ENCODE peak calls at places on chromosomes 2 and 18, in nine cellular contexts. One of them, this sample, is unnamed.

GRCh38 chr2:242002944-242003343 is 133.4 kb downstream of the RTP5 start:
- DNase-seq in foreskin fibroblast: no peak
- DNase-seq in cardiac fibroblast: no peak
- DNase-seq in IMR-90: no peak
- DNase-seq in right cardiac atrium: no peak
- DNase-seq in spleen: peak
- DNase-seq in adrenal gland: no peak
- DNase-seq in uterus: no peak
- DNase-seq in CD8-positive, alpha-beta T cell: no peak
- DNase-seq in this sample: no peak

GRCh38 chr18:8424917-8425725 is 184.1 kb upstream of the RAB12 start:
- DNase-seq in foreskin fibroblast: peak
- DNase-seq in cardiac fibroblast: peak
- DNase-seq in IMR-90: peak
- DNase-seq in right cardiac atrium: no peak
- DNase-seq in spleen: no peak
- DNase-seq in adrenal gland: peak
- DNase-seq in uterus: no peak
- DNase-seq in CD8-positive, alpha-beta T cell: no peak
- DNase-seq in this sample: no peak

GRCh38 chr18:74342416-74343043 is 26.9 kb downstream of the C18orf63 start:
- DNase-seq in foreskin fibroblast: peak
- DNase-seq in cardiac fibroblast: peak
- DNase-seq in IMR-90: peak
- DNase-seq in right cardiac atrium: no peak
- DNase-seq in spleen: no peak
- DNase-seq in adrenal gland: peak
- DNase-seq in uterus: no peak
- DNase-seq in CD8-positive, alpha-beta T cell: no peak
- DNase-seq in this sample: no peak

GRCh38 chr18:30682667-30683066 is 359.9 kb downstream of the DSC3 start:
- DNase-seq in foreskin fibroblast: no peak
- DNase-seq in cardiac fibroblast: no peak
- DNase-seq in IMR-90: no peak
- DNase-seq in right cardiac atrium: no peak
- DNase-seq in spleen: no peak
- DNase-seq in adrenal gland: no peak
- DNase-seq in uterus: no peak
- DNase-seq in CD8-positive, alpha-beta T cell: no peak
- DNase-seq in this sample: no peak

GRCh38 chr2:179981085-179981484 is 26.0 kb downstream of the CWC22 start:
- DNase-seq in foreskin fibroblast: no peak
- DNase-seq in cardiac fibroblast: peak
- DNase-seq in IMR-90: peak
- DNase-seq in right cardiac atrium: no peak
- DNase-seq in spleen: no peak
- DNase-seq in adrenal gland: no peak
- DNase-seq in uterus: no peak
- DNase-seq in CD8-positive, alpha-beta T cell: no peak
- DNase-seq in this sample: no peak

GRCh38 chr2:66699481-66700180 is 264.7 kb downstream of the MEIS1 start:
- DNase-seq in foreskin fibroblast: no peak
- DNase-seq in cardiac fibroblast: no peak
- DNase-seq in IMR-90: no peak
- DNase-seq in right cardiac atrium: no peak
- DNase-seq in spleen: no peak
- DNase-seq in adrenal gland: no peak
- DNase-seq in uterus: no peak
- DNase-seq in CD8-positive, alpha-beta T cell: no peak
- DNase-seq in this sample: no peak

GRCh38 chr2:234111523-234111922 is 61.0 kb downstream of the SPP2 start:
- DNase-seq in foreskin fibroblast: peak
- DNase-seq in cardiac fibroblast: peak
- DNase-seq in IMR-90: peak
- DNase-seq in right cardiac atrium: no peak
- DNase-seq in spleen: no peak
- DNase-seq in adrenal gland: peak
- DNase-seq in uterus: no peak
- DNase-seq in CD8-positive, alpha-beta T cell: no peak
- DNase-seq in this sample: no peak

GRCh38 chr2:68620762-68621161 is 22.6 kb upstream of the PROKR1 start:
- DNase-seq in foreskin fibroblast: no peak
- DNase-seq in cardiac fibroblast: peak
- DNase-seq in IMR-90: no peak
- DNase-seq in right cardiac atrium: no peak
- DNase-seq in spleen: no peak
- DNase-seq in adrenal gland: no peak
- DNase-seq in uterus: no peak
- DNase-seq in CD8-positive, alpha-beta T cell: no peak
- DNase-seq in this sample: no peak

GRCh38 chr2:215685218-215685962 is 249.5 kb upstream of the FN1 start:
- DNase-seq in foreskin fibroblast: peak
- DNase-seq in cardiac fibroblast: no peak
- DNase-seq in IMR-90: no peak
- DNase-seq in right cardiac atrium: no peak
- DNase-seq in spleen: no peak
- DNase-seq in adrenal gland: no peak
- DNase-seq in uterus: no peak
- DNase-seq in CD8-positive, alpha-beta T cell: no peak
- DNase-seq in this sample: no peak

GRCh38 chr18:74571895-74572680 is 25.6 kb upstream of the ZNF407 start:
- DNase-seq in foreskin fibroblast: no peak
- DNase-seq in cardiac fibroblast: no peak
- DNase-seq in IMR-90: no peak
- DNase-seq in right cardiac atrium: peak
- DNase-seq in spleen: no peak
- DNase-seq in adrenal gland: no peak
- DNase-seq in uterus: no peak
- DNase-seq in CD8-positive, alpha-beta T cell: no peak
- DNase-seq in this sample: no peak

GRCh38 chr2:172999641-173000387 is 75.8 kb upstream of the MAP3K20 start:
- DNase-seq in foreskin fibroblast: peak
- DNase-seq in cardiac fibroblast: no peak
- DNase-seq in IMR-90: no peak
- DNase-seq in right cardiac atrium: no peak
- DNase-seq in spleen: no peak
- DNase-seq in adrenal gland: no peak
- DNase-seq in uterus: no peak
- DNase-seq in CD8-positive, alpha-beta T cell: no peak
- DNase-seq in this sample: no peak

GRCh38 chr2:177998006-177998405 is 74.6 kb downstream of the PDE11A start:
- DNase-seq in foreskin fibroblast: no peak
- DNase-seq in cardiac fibroblast: peak
- DNase-seq in IMR-90: peak
- DNase-seq in right cardiac atrium: no peak
- DNase-seq in spleen: no peak
- DNase-seq in adrenal gland: no peak
- DNase-seq in uterus: no peak
- DNase-seq in CD8-positive, alpha-beta T cell: no peak
- DNase-seq in this sample: no peak

GRCh38 chr2:84886791-84887190 is 5.9 kb upstream of the TRABD2A start:
- DNase-seq in foreskin fibroblast: no peak
- DNase-seq in cardiac fibroblast: no peak
- DNase-seq in IMR-90: no peak
- DNase-seq in right cardiac atrium: no peak
- DNase-seq in spleen: no peak
- DNase-seq in adrenal gland: no peak
- DNase-seq in uterus: no peak
- DNase-seq in CD8-positive, alpha-beta T cell: no peak
- DNase-seq in this sample: no peak

GRCh38 chr2:225841314-225841713 is 441.8 kb downstream of the NYAP2 start:
- DNase-seq in foreskin fibroblast: peak
- DNase-seq in cardiac fibroblast: peak
- DNase-seq in IMR-90: no peak
- DNase-seq in right cardiac atrium: no peak
- DNase-seq in spleen: no peak
- DNase-seq in adrenal gland: no peak
- DNase-seq in uterus: no peak
- DNase-seq in CD8-positive, alpha-beta T cell: no peak
- DNase-seq in this sample: no peak

GRCh38 chr2:191245046-191245868 is at the start of gene MYO1B:
- DNase-seq in foreskin fibroblast: peak
- DNase-seq in cardiac fibroblast: peak
- DNase-seq in IMR-90: peak
- DNase-seq in right cardiac atrium: peak
- DNase-seq in spleen: peak
- DNase-seq in adrenal gland: peak
- DNase-seq in uterus: peak
- DNase-seq in CD8-positive, alpha-beta T cell: no peak
- DNase-seq in this sample: peak

DNA sequence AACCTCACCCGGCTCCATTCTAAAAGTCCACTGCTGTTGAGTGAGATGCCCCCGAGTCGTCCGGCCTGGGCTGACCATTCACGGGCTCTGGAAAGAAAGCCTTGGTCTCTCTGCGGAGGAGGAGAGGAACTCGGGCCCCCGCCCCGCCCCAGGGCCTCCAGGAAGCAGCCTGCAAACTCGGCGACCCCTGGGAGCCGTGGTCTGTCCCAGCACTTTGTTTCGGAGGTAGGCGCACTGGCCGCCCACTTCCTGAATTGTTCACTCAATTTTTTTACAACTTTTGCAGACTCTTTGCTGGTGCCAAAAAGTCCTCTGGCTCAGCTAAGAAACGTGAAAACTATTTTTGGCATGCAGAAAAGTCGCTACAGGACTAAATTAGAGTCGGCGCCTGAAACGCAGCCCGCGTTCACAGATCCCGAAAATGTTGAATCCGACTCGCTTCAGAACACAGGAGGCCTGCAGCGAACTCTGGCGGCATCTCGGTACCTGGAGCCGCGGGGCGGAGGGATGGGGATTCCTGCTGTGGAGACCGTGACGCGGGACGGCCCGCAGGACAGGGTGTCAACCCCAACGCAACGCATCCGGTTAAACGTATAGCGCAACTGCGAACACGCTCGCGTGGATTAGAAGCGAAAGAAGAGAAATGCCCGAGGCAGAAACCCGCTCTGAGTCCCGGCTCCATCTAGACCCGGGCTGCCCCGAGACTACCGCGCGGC is 1.5 kb downstream of the PXDN start:
- DNase-seq in foreskin fibroblast: peak
- DNase-seq in cardiac fibroblast: peak
- DNase-seq in IMR-90: peak
- DNase-seq in right cardiac atrium: peak
- DNase-seq in spleen: peak
- DNase-seq in adrenal gland: peak
- DNase-seq in uterus: peak
- DNase-seq in CD8-positive, alpha-beta T cell: no peak
- DNase-seq in this sample: peak
- H3K4me3 ChIP-seq in foreskin fibroblast: peak
- H3K4me3 ChIP-seq in cardiac fibroblast: peak
- H3K4me3 ChIP-seq in IMR-90: peak
- H3K4me3 ChIP-seq in right cardiac atrium: peak
- H3K4me3 ChIP-seq in spleen: peak
- H3K4me3 ChIP-seq in adrenal gland: no peak
- H3K4me3 ChIP-seq in uterus: peak
- H3K4me3 ChIP-seq in CD8-positive, alpha-beta T cell: no peak
- H3K4me3 ChIP-seq in this sample: peak

GRCh38 chr2:228136027-228136426 is 45.5 kb downstream of the SPHKAP start:
- DNase-seq in foreskin fibroblast: no peak
- DNase-seq in cardiac fibroblast: no peak
- DNase-seq in IMR-90: no peak
- DNase-seq in right cardiac atrium: no peak
- DNase-seq in spleen: no peak
- DNase-seq in adrenal gland: no peak
- DNase-seq in uterus: no peak
- DNase-seq in CD8-positive, alpha-beta T cell: no peak
- DNase-seq in this sample: no peak
- H3K4me3 ChIP-seq in foreskin fibroblast: no peak
- H3K4me3 ChIP-seq in cardiac fibroblast: no peak
- H3K4me3 ChIP-seq in IMR-90: no peak
- H3K4me3 ChIP-seq in right cardiac atrium: no peak
- H3K4me3 ChIP-seq in spleen: no peak
- H3K4me3 ChIP-seq in adrenal gland: no peak
- H3K4me3 ChIP-seq in uterus: no peak
- H3K4me3 ChIP-seq in CD8-positive, alpha-beta T cell: no peak
- H3K4me3 ChIP-seq in this sample: no peak

GRCh38 chr2:37361994-37362698 is 17.7 kb downstream of the QPCT start:
- DNase-seq in foreskin fibroblast: no peak
- DNase-seq in cardiac fibroblast: no peak
- DNase-seq in IMR-90: no peak
- DNase-seq in right cardiac atrium: no peak
- DNase-seq in spleen: no peak
- DNase-seq in adrenal gland: no peak
- DNase-seq in uterus: no peak
- DNase-seq in CD8-positive, alpha-beta T cell: no peak
- DNase-seq in this sample: no peak

GRCh38 chr2:37357461-37358008 is 13.1 kb downstream of the QPCT start:
- DNase-seq in foreskin fibroblast: no peak
- DNase-seq in cardiac fibroblast: no peak
- DNase-seq in IMR-90: no peak
- DNase-seq in right cardiac atrium: no peak
- DNase-seq in spleen: no peak
- DNase-seq in adrenal gland: no peak
- DNase-seq in uterus: no peak
- DNase-seq in CD8-positive, alpha-beta T cell: no peak
- DNase-seq in this sample: no peak

GRCh38 chr2:37358466-37358865 is 14.0 kb downstream of the QPCT start:
- DNase-seq in foreskin fibroblast: no peak
- DNase-seq in cardiac fibroblast: no peak
- DNase-seq in IMR-90: no peak
- DNase-seq in right cardiac atrium: no peak
- DNase-seq in spleen: no peak
- DNase-seq in adrenal gland: no peak
- DNase-seq in uterus: no peak
- DNase-seq in CD8-positive, alpha-beta T cell: no peak
- DNase-seq in this sample: no peak

GRCh38 chr2:37364351-37364750 is 19.9 kb downstream of the QPCT start:
- DNase-seq in foreskin fibroblast: no peak
- DNase-seq in cardiac fibroblast: no peak
- DNase-seq in IMR-90: no peak
- DNase-seq in right cardiac atrium: no peak
- DNase-seq in spleen: no peak
- DNase-seq in adrenal gland: no peak
- DNase-seq in uterus: no peak
- DNase-seq in CD8-positive, alpha-beta T cell: no peak
- DNase-seq in this sample: no peak

DNA sequence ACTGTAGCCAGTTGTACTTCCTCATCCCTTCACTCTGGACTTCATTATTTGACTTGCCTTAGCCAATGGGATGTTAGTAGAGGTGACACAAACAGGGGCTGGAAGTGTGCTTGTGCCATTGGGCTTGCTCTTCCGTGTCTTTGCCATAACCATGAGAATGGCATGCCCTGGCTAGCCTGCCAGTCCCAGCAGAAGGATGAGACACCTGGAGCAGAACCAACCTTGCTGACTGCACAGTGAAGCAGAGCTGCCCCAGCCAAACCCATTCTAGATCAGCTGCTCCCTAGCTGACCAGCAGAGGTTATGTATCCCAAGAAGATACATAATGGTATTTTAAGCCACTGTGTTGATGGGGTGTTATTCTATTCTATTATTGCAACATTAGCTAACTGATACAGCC is 17.0 kb downstream of the QPCT start:
- DNase-seq in foreskin fibroblast: no peak
- DNase-seq in cardiac fibroblast: no peak
- DNase-seq in IMR-90: no peak
- DNase-seq in right cardiac atrium: no peak
- DNase-seq in spleen: no peak
- DNase-seq in adrenal gland: no peak
- DNase-seq in uterus: no peak
- DNase-seq in CD8-positive, alpha-beta T cell: no peak
- DNase-seq in this sample: no peak
- H3K4me3 ChIP-seq in foreskin fibroblast: no peak
- H3K4me3 ChIP-seq in cardiac fibroblast: no peak
- H3K4me3 ChIP-seq in IMR-90: no peak
- H3K4me3 ChIP-seq in right cardiac atrium: no peak
- H3K4me3 ChIP-seq in spleen: no peak
- H3K4me3 ChIP-seq in adrenal gland: no peak
- H3K4me3 ChIP-seq in uterus: no peak
- H3K4me3 ChIP-seq in CD8-positive, alpha-beta T cell: no peak
- H3K4me3 ChIP-seq in this sample: no peak

GRCh38 chr2:217916504-217917254 is 86.1 kb downstream of the TNS1 start:
- DNase-seq in foreskin fibroblast: no peak
- DNase-seq in cardiac fibroblast: no peak
- DNase-seq in IMR-90: no peak
- DNase-seq in right cardiac atrium: no peak
- DNase-seq in spleen: no peak
- DNase-seq in adrenal gland: no peak
- DNase-seq in uterus: no peak
- DNase-seq in CD8-positive, alpha-beta T cell: no peak
- DNase-seq in this sample: no peak
- H3K4me3 ChIP-seq in foreskin fibroblast: no peak
- H3K4me3 ChIP-seq in cardiac fibroblast: no peak
- H3K4me3 ChIP-seq in IMR-90: no peak
- H3K4me3 ChIP-seq in right cardiac atrium: no peak
- H3K4me3 ChIP-seq in spleen: no peak
- H3K4me3 ChIP-seq in adrenal gland: no peak
- H3K4me3 ChIP-seq in uterus: no peak
- H3K4me3 ChIP-seq in CD8-positive, alpha-beta T cell: no peak
- H3K4me3 ChIP-seq in this sample: no peak